ENCODE peak calls at places on chromosomes 13 and 19, in seven cellular contexts. W, S, M, N, K, Z and E are unnamed samples.

GRCh38 chr19:36140289-36141038 is 598 bp downstream of the CAPNS1 start:
- DNase-seq in N (no peak), S (no peak), M (no peak), K (peak), Z (peak), W (peak), E (no peak)

GRCh38 chr13:23578411-23579071 is 8.3 kb downstream of the TNFRSF19 start:
- DNase-seq in Z (peak), N (peak), M (no peak), W (peak), S (peak), K (peak), E (peak)

GRCh38 chr19:40756502-40757110 is 5.6 kb downstream of the SNRPA start:
- DNase-seq in Z (no peak), N (no peak), W (peak), S (no peak), K (no peak), M (peak), E (no peak)

GRCh38 chr19:40609561-40610395 is 8.6 kb downstream of the LTBP4 start:
- DNase-seq in M (no peak), S (peak), Z (peak), K (peak), W (peak), N (peak), E (peak)

GRCh38 chr13:23715762-23716235 is 145.6 kb downstream of the TNFRSF19 start:
- DNase-seq in W (no peak), K (no peak), S (no peak), N (no peak), Z (no peak), M (no peak), E (peak)

GRCh38 chr19:17721821-17722220 is 2.5 kb downstream of the MAP1S start:
- DNase-seq in M (no peak), K (no peak), Z (no peak), W (no peak), S (no peak), N (no peak), E (no peak)

GRCh38 chr19:43430142-43430710 is 15.5 kb downstream of the TEX101 start:
- DNase-seq in M (no peak), W (no peak), K (no peak), S (no peak), N (no peak), Z (no peak), E (no peak)

GRCh38 chr19:22052644-22053013 is 345 bp downstream of the ZNF257 start:
- DNase-seq in S (peak), K (no peak), M (no peak), Z (no peak), N (no peak), W (peak), E (no peak)

GRCh38 chr19:16002985-16003384 is 54.2 kb downstream of the OR10H4 start:
- DNase-seq in N (no peak), W (no peak), M (no peak), Z (no peak), S (no peak), K (no peak), E (no peak)

GRCh38 chr19:40257096-40257517 is 28.0 kb downstream of the AKT2 start:
- DNase-seq in M (no peak), Z (no peak), S (no peak), W (no peak), K (no peak), N (no peak), E (no peak)

GRCh38 chr19:48624791-48625723 is 5.8 kb downstream of the SPHK2 start:
- DNase-seq in W (no peak), M (no peak), K (no peak), N (no peak), Z (no peak), S (no peak), E (no peak)

GRCh38 chr13:114132419-114133121 is at the start of gene RASA3:
- DNase-seq in M (no peak), K (peak), W (peak), S (no peak), Z (peak), N (peak), E (peak)

GRCh38 chr19:39139305-39140194 is 14.0 kb downstream of the PAK4 start:
- DNase-seq in M (no peak), N (no peak), S (no peak), W (no peak), Z (no peak), K (no peak), E (no peak)

GRCh38 chr19:43126720-43127119 is 44.2 kb upstream of the PSG2 start:
- DNase-seq in Z (no peak), S (no peak), M (no peak), N (no peak), W (no peak), K (no peak), E (no peak)

GRCh38 chr13:89541091-89542030 is 1806.1 kb upstream of the MIR17HG start:
- DNase-seq in Z (no peak), M (no peak), S (no peak), N (no peak), K (no peak), W (no peak), E (no peak)

GRCh38 chr19:15252398-15253018 is 20.3 kb upstream of the EPHX3 start:
- DNase-seq in K (no peak), S (no peak), W (no peak), M (no peak), Z (no peak), N (no peak), E (peak)

GRCh38 chr13:48370815-48371214 is 42.1 kb downstream of the LPAR6 start:
- DNase-seq in Z (no peak), M (no peak), K (no peak), N (no peak), S (no peak), W (no peak), E (no peak)

GRCh38 chr13:86831084-86831483 is 840.1 kb upstream of the SLITRK5 start:
- DNase-seq in M (no peak), K (no peak), Z (no peak), N (no peak), W (no peak), S (no peak), E (no peak)